ENCODE peak calls at places on chromosomes 12 and 14, in seven cellular contexts. One of them, this sample, is unnamed.

GRCh38 chr14:104677506-104678332 is 11.7 kb upstream of the INF2 start:
- DNase-seq in testis: peak
- DNase-seq in heart left ventricle: peak
- DNase-seq in mesothelial cell of epicardium: no peak
- DNase-seq in tibial artery: peak
- DNase-seq in body of pancreas: peak
- DNase-seq in fibroblast of mammary gland: peak
- DNase-seq in this sample: peak

GRCh38 chr14:103695331-103696026 is 19.8 kb downstream of the XRCC3 start:
- DNase-seq in heart left ventricle: no peak
- DNase-seq in fibroblast of mammary gland: no peak
- DNase-seq in body of pancreas: no peak
- DNase-seq in testis: no peak
- DNase-seq in mesothelial cell of epicardium: no peak
- DNase-seq in tibial artery: no peak
- DNase-seq in this sample: no peak

GRCh38 chr12:71385155-71385554 is 54.4 kb upstream of the LGR5 start:
- DNase-seq in tibial artery: no peak
- DNase-seq in heart left ventricle: no peak
- DNase-seq in body of pancreas: no peak
- DNase-seq in mesothelial cell of epicardium: no peak
- DNase-seq in testis: no peak
- DNase-seq in fibroblast of mammary gland: no peak
- DNase-seq in this sample: no peak

GRCh38 chr12:55142896-55143870 is 17.0 kb downstream of the OR9K2 start:
- DNase-seq in heart left ventricle: no peak
- DNase-seq in tibial artery: no peak
- DNase-seq in testis: peak
- DNase-seq in mesothelial cell of epicardium: no peak
- DNase-seq in body of pancreas: peak
- DNase-seq in fibroblast of mammary gland: peak
- DNase-seq in this sample: no peak

GRCh38 chr12:93299262-93299846 is 78.4 kb upstream of the NUDT4 start:
- DNase-seq in testis: no peak
- DNase-seq in heart left ventricle: no peak
- DNase-seq in tibial artery: no peak
- DNase-seq in body of pancreas: no peak
- DNase-seq in fibroblast of mammary gland: no peak
- DNase-seq in mesothelial cell of epicardium: no peak
- DNase-seq in this sample: no peak

GRCh38 chr12:8088574-8088973 is 6.5 kb downstream of the NECAP1 start:
- DNase-seq in heart left ventricle: no peak
- DNase-seq in testis: no peak
- DNase-seq in body of pancreas: no peak
- DNase-seq in fibroblast of mammary gland: no peak
- DNase-seq in mesothelial cell of epicardium: no peak
- DNase-seq in tibial artery: no peak
- DNase-seq in this sample: no peak

GRCh38 chr12:92987846-92988621 is 58.9 kb upstream of the EEA1 start:
- DNase-seq in mesothelial cell of epicardium: no peak
- DNase-seq in body of pancreas: peak
- DNase-seq in testis: no peak
- DNase-seq in heart left ventricle: no peak
- DNase-seq in fibroblast of mammary gland: no peak
- DNase-seq in tibial artery: peak
- DNase-seq in this sample: no peak

GRCh38 chr14:69779088-69779487 is 12.1 kb downstream of the SRSF5 start:
- DNase-seq in heart left ventricle: no peak
- DNase-seq in body of pancreas: no peak
- DNase-seq in fibroblast of mammary gland: no peak
- DNase-seq in tibial artery: no peak
- DNase-seq in mesothelial cell of epicardium: no peak
- DNase-seq in testis: no peak
- DNase-seq in this sample: no peak

GRCh38 chr14:63887899-63888298 is 35.1 kb downstream of the SYNE2 start:
- DNase-seq in body of pancreas: no peak
- DNase-seq in fibroblast of mammary gland: no peak
- DNase-seq in heart left ventricle: no peak
- DNase-seq in testis: no peak
- DNase-seq in mesothelial cell of epicardium: no peak
- DNase-seq in tibial artery: no peak
- DNase-seq in this sample: no peak

GRCh38 chr12:563250-563781 is 99.9 kb downstream of the NINJ2 start:
- DNase-seq in testis: no peak
- DNase-seq in heart left ventricle: no peak
- DNase-seq in fibroblast of mammary gland: no peak
- DNase-seq in body of pancreas: no peak
- DNase-seq in tibial artery: no peak
- DNase-seq in mesothelial cell of epicardium: no peak
- DNase-seq in this sample: no peak

GRCh38 chr12:51265024-51265423 is 5.2 kb downstream of the SMAGP start:
- DNase-seq in mesothelial cell of epicardium: no peak
- DNase-seq in testis: no peak
- DNase-seq in tibial artery: no peak
- DNase-seq in heart left ventricle: no peak
- DNase-seq in fibroblast of mammary gland: no peak
- DNase-seq in body of pancreas: no peak
- DNase-seq in this sample: no peak

DNA sequence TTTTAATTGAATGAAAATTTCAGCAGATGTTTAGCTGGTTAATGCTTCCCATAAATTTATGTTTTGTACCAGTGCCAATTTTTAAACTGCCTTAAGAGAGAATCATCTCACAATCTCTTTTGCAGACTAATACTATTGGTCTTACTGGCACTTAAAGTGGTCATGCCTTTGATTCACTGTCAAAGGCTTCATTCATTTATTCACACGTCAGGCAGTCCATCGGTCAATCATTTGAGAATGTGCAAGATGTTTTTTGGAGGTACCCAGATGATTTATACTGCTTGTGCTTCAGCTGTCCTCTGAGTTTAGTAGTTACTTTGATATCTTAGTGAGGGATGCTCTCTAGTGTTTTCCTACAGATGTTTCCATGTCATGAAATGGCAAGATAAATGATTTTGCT is 83.4 kb downstream of the NAV3 start:
- DNase-seq in testis: no peak
- DNase-seq in heart left ventricle: no peak
- DNase-seq in tibial artery: no peak
- DNase-seq in body of pancreas: no peak
- DNase-seq in fibroblast of mammary gland: peak
- DNase-seq in mesothelial cell of epicardium: no peak
- DNase-seq in this sample: no peak
- TF ChIP-seq CTCF in testis: no peak
- TF ChIP-seq CTCF in heart left ventricle: peak
- TF ChIP-seq CTCF in tibial artery: no peak
- TF ChIP-seq CTCF in body of pancreas: no peak
- TF ChIP-seq CTCF in fibroblast of mammary gland: no peak
- TF ChIP-seq CTCF in mesothelial cell of epicardium: no peak
- TF ChIP-seq CTCF in this sample: no peak

GRCh38 chr14:39368261-39368959 is 63.8 kb downstream of the FBXO33 start:
- DNase-seq in mesothelial cell of epicardium: peak
- DNase-seq in testis: peak
- DNase-seq in body of pancreas: peak
- DNase-seq in fibroblast of mammary gland: peak
- DNase-seq in heart left ventricle: peak
- DNase-seq in tibial artery: no peak
- DNase-seq in this sample: peak
- TF ChIP-seq CTCF in mesothelial cell of epicardium: peak
- TF ChIP-seq CTCF in testis: peak
- TF ChIP-seq CTCF in body of pancreas: peak
- TF ChIP-seq CTCF in fibroblast of mammary gland: peak
- TF ChIP-seq CTCF in heart left ventricle: peak
- TF ChIP-seq CTCF in tibial artery: peak
- TF ChIP-seq CTCF in this sample: peak

DNA sequence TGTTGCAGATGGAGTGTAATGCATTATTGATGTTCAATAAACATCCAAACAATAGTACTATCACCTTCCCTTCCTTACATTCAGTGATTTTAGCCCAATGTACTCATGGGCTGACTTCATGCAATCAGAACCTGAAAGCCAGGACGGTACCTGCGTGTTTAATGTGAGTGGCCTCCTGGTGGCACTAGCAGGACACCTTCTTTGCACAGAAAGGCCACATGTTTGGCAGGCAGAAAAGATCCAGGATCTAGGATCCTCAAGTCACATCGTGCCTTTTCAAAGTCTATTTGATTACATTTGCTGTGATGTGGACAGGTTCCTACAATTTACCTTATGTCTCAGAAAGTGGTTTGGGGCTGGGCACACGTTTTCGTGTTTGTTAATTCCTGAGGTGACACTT is 82.9 kb downstream of the NEDD1 start:
- DNase-seq in tibial artery: no peak
- DNase-seq in fibroblast of mammary gland: no peak
- DNase-seq in mesothelial cell of epicardium: no peak
- DNase-seq in body of pancreas: peak
- DNase-seq in heart left ventricle: no peak
- DNase-seq in testis: no peak
- DNase-seq in this sample: no peak
- TF ChIP-seq CTCF in tibial artery: no peak
- TF ChIP-seq CTCF in fibroblast of mammary gland: peak
- TF ChIP-seq CTCF in mesothelial cell of epicardium: no peak
- TF ChIP-seq CTCF in body of pancreas: peak
- TF ChIP-seq CTCF in heart left ventricle: peak
- TF ChIP-seq CTCF in testis: no peak
- TF ChIP-seq CTCF in this sample: no peak

GRCh38 chr14:75064205-75064567 is 362 bp upstream of the ACYP1 start:
- DNase-seq in testis: no peak
- DNase-seq in mesothelial cell of epicardium: no peak
- DNase-seq in heart left ventricle: no peak
- DNase-seq in body of pancreas: no peak
- DNase-seq in fibroblast of mammary gland: no peak
- DNase-seq in tibial artery: no peak
- DNase-seq in this sample: no peak

GRCh38 chr14:75063013-75063412 is 811 bp downstream of the ACYP1 start:
- DNase-seq in tibial artery: no peak
- DNase-seq in heart left ventricle: no peak
- DNase-seq in fibroblast of mammary gland: no peak
- DNase-seq in testis: no peak
- DNase-seq in body of pancreas: no peak
- DNase-seq in mesothelial cell of epicardium: no peak
- DNase-seq in this sample: no peak

GRCh38 chr14:75060420-75060819 is 3.4 kb downstream of the ACYP1 start:
- DNase-seq in testis: no peak
- DNase-seq in fibroblast of mammary gland: no peak
- DNase-seq in heart left ventricle: no peak
- DNase-seq in mesothelial cell of epicardium: no peak
- DNase-seq in tibial artery: no peak
- DNase-seq in body of pancreas: no peak
- DNase-seq in this sample: no peak

GRCh38 chr14:75067212-75067611 is 2.2 kb upstream of the ZC2HC1C start:
- DNase-seq in body of pancreas: no peak
- DNase-seq in heart left ventricle: no peak
- DNase-seq in mesothelial cell of epicardium: no peak
- DNase-seq in tibial artery: no peak
- DNase-seq in testis: no peak
- DNase-seq in fibroblast of mammary gland: no peak
- DNase-seq in this sample: no peak

GRCh38 chr14:75063491-75064204 is at the start of gene ACYP1:
- DNase-seq in heart left ventricle: peak
- DNase-seq in fibroblast of mammary gland: peak
- DNase-seq in body of pancreas: peak
- DNase-seq in testis: peak
- DNase-seq in tibial artery: peak
- DNase-seq in mesothelial cell of epicardium: peak
- DNase-seq in this sample: peak
- TF ChIP-seq CTCF in heart left ventricle: no peak
- TF ChIP-seq CTCF in fibroblast of mammary gland: no peak
- TF ChIP-seq CTCF in body of pancreas: no peak
- TF ChIP-seq CTCF in testis: no peak
- TF ChIP-seq CTCF in tibial artery: no peak
- TF ChIP-seq CTCF in mesothelial cell of epicardium: no peak
- TF ChIP-seq CTCF in this sample: no peak

GRCh38 chr12:29781705-29782266 is 2.0 kb downstream of the TMTC1 start:
- DNase-seq in fibroblast of mammary gland: no peak
- DNase-seq in testis: no peak
- DNase-seq in tibial artery: no peak
- DNase-seq in body of pancreas: no peak
- DNase-seq in mesothelial cell of epicardium: no peak
- DNase-seq in heart left ventricle: no peak
- DNase-seq in this sample: no peak
- TF ChIP-seq CTCF in fibroblast of mammary gland: no peak
- TF ChIP-seq CTCF in testis: no peak
- TF ChIP-seq CTCF in tibial artery: no peak
- TF ChIP-seq CTCF in body of pancreas: no peak
- TF ChIP-seq CTCF in mesothelial cell of epicardium: no peak
- TF ChIP-seq CTCF in heart left ventricle: no peak
- TF ChIP-seq CTCF in this sample: no peak

DNA sequence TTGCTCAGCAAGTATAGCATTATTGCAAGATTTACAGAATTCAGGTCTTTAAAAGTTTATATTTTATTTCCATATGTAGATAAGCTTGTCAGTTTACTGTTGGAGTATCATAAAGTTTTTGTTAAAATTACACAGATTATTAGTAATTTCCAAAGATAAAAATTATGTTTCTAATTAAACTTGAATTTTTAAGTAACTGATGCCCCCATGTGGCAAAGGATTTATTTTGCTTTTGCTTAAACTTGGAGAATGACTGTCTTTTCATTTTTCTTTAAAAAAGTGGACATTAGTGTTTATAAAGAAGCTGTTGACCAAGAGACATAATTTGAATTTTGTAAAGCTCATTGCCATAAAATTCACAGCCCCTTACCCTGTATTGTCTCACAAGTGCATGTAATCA is 45.8 kb downstream of the ETNK1 start:
- DNase-seq in fibroblast of mammary gland: peak
- DNase-seq in body of pancreas: no peak
- DNase-seq in testis: no peak
- DNase-seq in heart left ventricle: no peak
- DNase-seq in tibial artery: no peak
- DNase-seq in mesothelial cell of epicardium: no peak
- DNase-seq in this sample: no peak
- TF ChIP-seq CTCF in fibroblast of mammary gland: peak
- TF ChIP-seq CTCF in body of pancreas: peak
- TF ChIP-seq CTCF in testis: no peak
- TF ChIP-seq CTCF in heart left ventricle: peak
- TF ChIP-seq CTCF in tibial artery: no peak
- TF ChIP-seq CTCF in mesothelial cell of epicardium: peak
- TF ChIP-seq CTCF in this sample: no peak

DNA sequence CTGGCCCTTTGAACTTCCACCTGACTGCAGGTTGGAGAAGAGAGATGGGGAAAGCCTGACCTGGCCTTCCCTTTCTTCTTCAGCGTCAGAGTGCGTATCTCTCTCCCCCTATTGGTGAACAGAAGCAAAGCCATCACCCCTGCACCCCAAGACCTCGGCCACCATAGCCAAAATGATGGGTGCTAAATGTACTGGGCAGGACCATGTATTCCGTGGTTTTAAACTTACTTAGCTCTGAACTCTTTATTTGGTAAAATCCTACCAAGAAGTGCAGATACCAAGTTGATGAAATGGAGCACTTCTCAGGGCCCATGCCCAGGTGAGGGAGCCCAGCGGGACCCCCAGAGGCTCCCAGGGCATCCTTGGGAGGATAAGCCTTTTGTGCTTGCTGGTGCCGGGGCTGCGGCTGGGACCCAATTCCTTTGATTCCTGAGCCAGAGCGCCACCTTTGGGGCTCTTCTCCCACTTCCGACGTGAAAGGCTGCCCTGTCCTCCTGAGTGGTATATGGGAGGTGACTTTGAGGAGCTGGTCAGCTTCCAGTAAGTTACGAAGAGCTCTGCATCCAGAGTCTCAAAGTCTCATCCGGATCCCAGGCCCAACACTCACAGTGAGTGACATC is 9.4 kb downstream of the CCND2 start:
- DNase-seq in fibroblast of mammary gland: no peak
- DNase-seq in heart left ventricle: no peak
- DNase-seq in testis: no peak
- DNase-seq in tibial artery: no peak
- DNase-seq in mesothelial cell of epicardium: no peak
- DNase-seq in body of pancreas: no peak
- DNase-seq in this sample: no peak
- TF ChIP-seq CTCF in fibroblast of mammary gland: no peak
- TF ChIP-seq CTCF in heart left ventricle: no peak
- TF ChIP-seq CTCF in testis: no peak
- TF ChIP-seq CTCF in tibial artery: no peak
- TF ChIP-seq CTCF in mesothelial cell of epicardium: no peak
- TF ChIP-seq CTCF in body of pancreas: no peak
- TF ChIP-seq CTCF in this sample: no peak

This sample was measured in uterus.